ENCODE peak calls at places on chromosome 13, in ten cellular contexts. B is AG04450; U is RWPE2; C is PC-3; D is thoracic aorta; Y is body of pancreas; X is BE2C; G is psoas muscle; Q is sigmoid colon; L is CD4-positive, alpha-beta T cell. I is an unnamed sample.

GRCh38 chr13:100512422-100512821 is 76.2 kb downstream of the GGACT start:
- DNase-seq in B (no peak), U (no peak), C (no peak), D (no peak), Y (no peak), X (no peak), G (no peak), Q (no peak), L (no peak), I (no peak)

GRCh38 chr13:92802776-92803175 is 423.8 kb upstream of the GPC6 start:
- DNase-seq in B (no peak), U (no peak), C (peak; percentile 4), D (no peak), Y (no peak), X (no peak), G (no peak), Q (no peak), L (no peak), I (no peak)

GRCh38 chr13:110677731-110678545 is 28.0 kb downstream of the CARS2 start:
- DNase-seq in B (no peak), U (no peak), C (no peak), D (no peak), Y (no peak), X (no peak), G (no peak), Q (no peak), L (no peak), I (no peak)

GRCh38 chr13:77545626-77546412 is 10.3 kb downstream of the SCEL start:
- DNase-seq in B (no peak), U (no peak), C (no peak), D (no peak), Y (no peak), X (peak; percentile 65), G (no peak), Q (no peak), L (no peak), I (no peak)

GRCh38 chr13:22121340-22121739 is 450.5 kb downstream of the FGF9 start:
- DNase-seq in B (no peak), U (no peak), C (no peak), D (no peak), Y (no peak), X (no peak), G (no peak), Q (no peak), L (no peak), I (no peak)

GRCh38 chr13:94813920-94814500 is 101.7 kb upstream of the SOX21 start:
- DNase-seq in B (no peak), U (no peak), C (no peak), D (no peak), Y (no peak), X (no peak), G (no peak), Q (no peak), L (no peak), I (no peak)

GRCh38 chr13:93230466-93230865 is 3.9 kb downstream of the GPC6 start:
- DNase-seq in B (no peak), U (no peak), C (peak; percentile 50), D (no peak), Y (no peak), X (no peak), G (no peak), Q (no peak), L (no peak), I (no peak)

GRCh38 chr13:49625392-49626137 is 2.7 kb upstream of the ARL11 start:
- DNase-seq in B (no peak), U (no peak), C (no peak), D (no peak), Y (peak; percentile 45), X (no peak), G (peak; percentile 68), Q (no peak), L (no peak), I (no peak)

GRCh38 chr13:33649212-33649917 is 168.6 kb upstream of the RFC3 start:
- DNase-seq in B (no peak), U (no peak), C (peak; percentile 38), D (no peak), Y (no peak), X (no peak), G (no peak), Q (no peak), L (no peak), I (no peak)

GRCh38 chr13:28251462-28251861 is 113.1 kb downstream of the PAN3 start:
- DNase-seq in B (no peak), U (no peak), C (no peak), D (no peak), Y (no peak), X (no peak), G (no peak), Q (no peak), L (no peak), I (no peak)

GRCh38 chr13:28248080-28248479 is 109.7 kb downstream of the PAN3 start:
- DNase-seq in B (no peak), U (no peak), C (no peak), D (no peak), Y (no peak), X (no peak), G (no peak), Q (no peak), L (no peak), I (no peak)

GRCh38 chr13:28245465-28245864 is 107.1 kb downstream of the PAN3 start:
- DNase-seq in B (no peak), U (no peak), C (no peak), D (no peak), Y (no peak), X (no peak), G (no peak), Q (no peak), L (no peak), I (no peak)

GRCh38 chr13:28250542-28250941 is 112.2 kb downstream of the PAN3 start:
- DNase-seq in B (no peak), U (no peak), C (no peak), D (no peak), Y (no peak), X (no peak), G (no peak), Q (no peak), L (no peak), I (no peak)

GRCh38 chr13:28246891-28247290 is 108.5 kb downstream of the PAN3 start:
- DNase-seq in B (no peak), U (no peak), C (no peak), D (no peak), Y (no peak), X (no peak), G (no peak), Q (no peak), L (no peak), I (no peak)
- H3K9me3 ChIP-seq in B (no peaks in the 10 kb centered on the region), U (no peaks in the 10 kb centered on the region), C (no peaks in the 10 kb centered on the region), D (no peaks in the 10 kb centered on the region), Y (no peaks in the 10 kb centered on the region), X (no peaks in the 10 kb centered on the region), G (no peaks in the 10 kb centered on the region), Q (no peaks in the 10 kb centered on the region), L (no peaks in the 10 kb centered on the region), I (no peaks in the 10 kb centered on the region)

DNA sequence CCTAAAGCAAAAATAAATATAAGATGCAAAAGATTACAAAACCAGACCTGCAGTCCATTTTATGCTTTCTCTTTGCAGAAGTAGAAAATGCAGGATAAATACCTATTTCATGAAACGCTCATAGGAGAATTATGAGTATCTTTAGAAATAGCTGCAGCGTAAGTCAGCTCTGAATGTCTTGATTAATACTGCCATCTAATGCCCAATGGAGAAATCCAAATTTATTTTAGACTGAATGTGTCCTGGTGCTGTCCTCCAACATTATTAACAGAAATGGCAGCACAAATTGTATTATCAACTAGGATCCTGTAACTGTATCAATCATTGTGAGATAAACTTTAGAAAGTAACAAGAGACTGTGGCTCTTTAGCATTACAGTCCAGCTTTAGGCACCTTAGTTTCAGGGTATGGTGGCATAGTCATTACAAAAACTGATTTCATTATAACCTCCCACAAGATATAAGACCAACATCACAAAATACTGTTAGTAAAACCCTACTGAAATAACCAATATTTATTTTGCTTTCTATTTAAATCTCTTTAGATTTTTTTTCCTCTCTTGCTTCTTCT is 162.1 kb upstream of the MIR17HG start:
- DNase-seq in B (no peak), U (no peak), C (peak; percentile 54), D (no peak), Y (no peak), X (no peak), G (no peak), Q (no peak), L (no peak), I (no peak)
- TF ChIP-seq CTCF in B (peak; percentile 21), U (peak; percentile 54), C (peak; percentile 55), D (peak; percentile 40), Y (peak; percentile 17), X (peak; percentile 59), G (peak; percentile 32), Q (no peak), L (no peak), I (peak; percentile 58)

DNA sequence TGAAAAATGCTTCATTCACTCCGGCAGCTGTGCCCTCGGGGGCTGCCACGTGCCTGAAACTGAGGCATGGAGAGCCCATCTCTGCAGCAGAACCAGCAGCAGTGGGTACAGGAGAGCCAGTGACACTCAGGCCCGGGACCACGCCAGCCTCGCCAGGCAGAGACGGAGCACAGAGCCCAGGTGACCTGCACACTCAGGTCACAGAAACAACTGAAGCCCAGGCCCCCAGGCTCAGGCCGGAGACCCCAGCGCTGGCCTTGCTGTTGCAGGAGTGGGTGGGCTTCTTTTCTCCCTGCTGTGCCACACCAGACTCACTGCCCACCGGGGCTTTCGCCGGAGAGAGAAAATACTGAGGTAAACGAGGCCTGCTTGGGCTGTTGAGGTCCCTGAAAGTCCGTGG is 117.3 kb downstream of the SOX1 start:
- DNase-seq in B (no peak), U (no peak), C (no peak), D (no peak), Y (no peak), X (no peak), G (no peak), Q (peak; percentile 46), L (no peak), I (peak; percentile 22)
- H3K9me3 ChIP-seq in B (peaks cover 89% of the 10 kb centered on the region), U (no peaks in the 10 kb centered on the region), C (no peaks in the 10 kb centered on the region), D (no peaks in the 10 kb centered on the region), Y (no peaks in the 10 kb centered on the region), X (no peaks in the 10 kb centered on the region), G (no peaks in the 10 kb centered on the region), Q (no peaks in the 10 kb centered on the region), L (no peaks in the 10 kb centered on the region), I (no peaks in the 10 kb centered on the region)

GRCh38 chr13:34939771-34940170 is 2.3 kb upstream of the NBEA start:
- DNase-seq in B (no peak), U (no peak), C (no peak), D (no peak), Y (no peak), X (no peak), G (no peak), Q (no peak), L (no peak), I (no peak)

GRCh38 chr13:34942732-34943674 is 933 bp downstream of the NBEA start:
- DNase-seq in B (no peak), U (no peak), C (peak; percentile 41), D (no peak), Y (peak; percentile 46), X (peak; percentile 67), G (peak; percentile 54), Q (peak; percentile 72), L (no peak), I (no peak)

GRCh38 chr13:34941436-34941834 is 635 bp upstream of the NBEA start:
- DNase-seq in B (no peak), U (no peak), C (no peak), D (no peak), Y (no peak), X (no peak), G (no peak), Q (no peak), L (no peak), I (no peak)

GRCh38 chr13:34943675-34944634 is 1.9 kb downstream of the NBEA start:
- DNase-seq in B (no peak), U (no peak), C (peak; percentile 30), D (no peak), Y (no peak), X (no peak), G (no peak), Q (no peak), L (no peak), I (no peak)

GRCh38 chr13:34941835-34942731 is at the start of gene NBEA:
- DNase-seq in B (no peak), U (peak; percentile 65), C (peak; percentile 74), D (peak; percentile 3), Y (peak; percentile 78), X (peak; percentile 85), G (peak; percentile 85), Q (peak; percentile 85), L (peak; percentile 66), I (peak; percentile 74)
- TF ChIP-seq CTCF in B (no peak), U (no peak), C (no peak), D (peak; percentile 42), Y (peak; percentile 18), X (peak; percentile 15), G (peak; percentile 40), Q (peak; percentile 37), L (no peak), I (no peak)

I was measured in Caco-2.